ENCODE peak calls at places on chromosomes 11 and 22, in five cellular contexts. One of them, this sample, is unnamed.

GRCh38 chr22:33853200-33854097 is 66.8 kb downstream of the LARGE1 start:
- DNase-seq in GM12865: peak; percentile 88
- DNase-seq in heart left ventricle: no peak
- DNase-seq in HL-60: peak; percentile 31
- DNase-seq in endodermal cell: no peak
- DNase-seq in this sample: no peak

GRCh38 chr11:2920343-2920742 is 8.9 kb downstream of the PHLDA2 start:
- DNase-seq in GM12865: no peak
- DNase-seq in heart left ventricle: no peak
- DNase-seq in HL-60: no peak
- DNase-seq in endodermal cell: no peak
- DNase-seq in this sample: no peak

GRCh38 chr11:34774604-34775003 is 141.6 kb downstream of the APIP start:
- DNase-seq in GM12865: no peak
- DNase-seq in heart left ventricle: no peak
- DNase-seq in HL-60: no peak
- DNase-seq in endodermal cell: no peak
- DNase-seq in this sample: no peak

GRCh38 chr11:120239713-120240640 is at the start of gene POU2F3:
- DNase-seq in GM12865: no peak
- DNase-seq in heart left ventricle: no peak
- DNase-seq in HL-60: no peak
- DNase-seq in endodermal cell: peak; percentile 84
- DNase-seq in this sample: no peak

GRCh38 chr22:44465563-44465962 is 32.5 kb downstream of the RTL6 start:
- DNase-seq in GM12865: no peak
- DNase-seq in heart left ventricle: no peak
- DNase-seq in HL-60: no peak
- DNase-seq in endodermal cell: no peak
- DNase-seq in this sample: no peak

GRCh38 chr11:15770798-15771414 is 585.4 kb downstream of the SOX6 start:
- DNase-seq in GM12865: peak; percentile 40
- DNase-seq in heart left ventricle: no peak
- DNase-seq in HL-60: peak; percentile 32
- DNase-seq in endodermal cell: peak; percentile 92
- DNase-seq in this sample: no peak

GRCh38 chr22:38973289-38974169 is 8.6 kb upstream of the APOBEC3B start:
- DNase-seq in GM12865: peak; percentile 71
- DNase-seq in heart left ventricle: no peak
- DNase-seq in HL-60: peak; percentile 21
- DNase-seq in endodermal cell: peak; percentile 90
- DNase-seq in this sample: no peak

GRCh38 chr11:11401960-11402359 is 48.9 kb upstream of the CSNK2A3 start:
- DNase-seq in GM12865: no peak
- DNase-seq in heart left ventricle: no peak
- DNase-seq in HL-60: no peak
- DNase-seq in endodermal cell: no peak
- DNase-seq in this sample: no peak

GRCh38 chr22:44085743-44086741 is 61.9 kb downstream of the PARVB start:
- DNase-seq in GM12865: peak; percentile 80
- DNase-seq in heart left ventricle: peak; percentile 81
- DNase-seq in HL-60: peak; percentile 60
- DNase-seq in endodermal cell: peak; percentile 71
- DNase-seq in this sample: no peak

GRCh38 chr11:128624269-128625170 is 37.2 kb upstream of the ETS1 start:
- DNase-seq in GM12865: peak; percentile 86
- DNase-seq in heart left ventricle: no peak
- DNase-seq in HL-60: peak; percentile 72
- DNase-seq in endodermal cell: peak; percentile 63
- DNase-seq in this sample: no peak

GRCh38 chr11:87359401-87359800 is 321.7 kb downstream of the TMEM135 start:
- DNase-seq in GM12865: peak; percentile 26
- DNase-seq in heart left ventricle: no peak
- DNase-seq in HL-60: no peak
- DNase-seq in endodermal cell: no peak
- DNase-seq in this sample: no peak

GRCh38 chr22:26565181-26565580 is 24.8 kb downstream of the TPST2 start:
- DNase-seq in GM12865: no peak
- DNase-seq in heart left ventricle: no peak
- DNase-seq in HL-60: no peak
- DNase-seq in endodermal cell: peak; percentile 68
- DNase-seq in this sample: no peak

GRCh38 chr11:26286472-26287066 is 45.4 kb upstream of the ANO3 start:
- DNase-seq in GM12865: peak; percentile 11
- DNase-seq in heart left ventricle: no peak
- DNase-seq in HL-60: no peak
- DNase-seq in endodermal cell: peak; percentile 71
- DNase-seq in this sample: no peak
- TF ChIP-seq CTCF in GM12865: no peak
- TF ChIP-seq CTCF in heart left ventricle: no peak
- TF ChIP-seq CTCF in HL-60: peak; percentile 10
- TF ChIP-seq CTCF in endodermal cell: peak; percentile 76
- TF ChIP-seq CTCF in this sample: no peak

GRCh38 chr11:47269829-47270305 is at the start of gene MADD:
- DNase-seq in GM12865: peak; percentile 96
- DNase-seq in heart left ventricle: peak; percentile 95
- DNase-seq in HL-60: peak; percentile 87
- DNase-seq in endodermal cell: peak; percentile 88
- DNase-seq in this sample: peak; percentile 82
- TF ChIP-seq CTCF in GM12865: no peak
- TF ChIP-seq CTCF in heart left ventricle: no peak
- TF ChIP-seq CTCF in HL-60: no peak
- TF ChIP-seq CTCF in endodermal cell: no peak
- TF ChIP-seq CTCF in this sample: no peak

GRCh38 chr11:130979386-130979972 is 63.2 kb upstream of the SNX19 start:
- DNase-seq in GM12865: peak; percentile 19
- DNase-seq in heart left ventricle: no peak
- DNase-seq in HL-60: no peak
- DNase-seq in endodermal cell: no peak
- DNase-seq in this sample: no peak
- TF ChIP-seq CTCF in GM12865: peak; percentile 20
- TF ChIP-seq CTCF in heart left ventricle: peak; percentile 29
- TF ChIP-seq CTCF in HL-60: no peak
- TF ChIP-seq CTCF in endodermal cell: peak; percentile 81
- TF ChIP-seq CTCF in this sample: no peak

GRCh38 chr11:116512841-116513240 is 259.9 kb downstream of the BUD13 start:
- DNase-seq in GM12865: no peak
- DNase-seq in heart left ventricle: no peak
- DNase-seq in HL-60: no peak
- DNase-seq in endodermal cell: peak; percentile 19
- DNase-seq in this sample: no peak

GRCh38 chr11:116515666-116516184 is 257.1 kb downstream of the BUD13 start:
- DNase-seq in GM12865: no peak
- DNase-seq in heart left ventricle: no peak
- DNase-seq in HL-60: no peak
- DNase-seq in endodermal cell: peak; percentile 45
- DNase-seq in this sample: no peak

GRCh38 chr11:116511684-116512083 is 261.1 kb downstream of the BUD13 start:
- DNase-seq in GM12865: no peak
- DNase-seq in heart left ventricle: no peak
- DNase-seq in HL-60: no peak
- DNase-seq in endodermal cell: peak; percentile 32
- DNase-seq in this sample: no peak

GRCh38 chr11:116513278-116513823 is 259.4 kb downstream of the BUD13 start:
- DNase-seq in GM12865: no peak
- DNase-seq in heart left ventricle: no peak
- DNase-seq in HL-60: no peak
- DNase-seq in endodermal cell: no peak
- DNase-seq in this sample: no peak

GRCh38 chr11:116513894-116514293 is 258.9 kb downstream of the BUD13 start:
- DNase-seq in GM12865: peak; percentile 66
- DNase-seq in heart left ventricle: no peak
- DNase-seq in HL-60: peak; percentile 33
- DNase-seq in endodermal cell: peak; percentile 93
- DNase-seq in this sample: no peak
- TF ChIP-seq CTCF in GM12865: peak; percentile 52
- TF ChIP-seq CTCF in heart left ventricle: no peak
- TF ChIP-seq CTCF in HL-60: no peak
- TF ChIP-seq CTCF in endodermal cell: peak; percentile 85
- TF ChIP-seq CTCF in this sample: peak; percentile 14

GRCh38 chr11:70085815-70086769 is 8.0 kb downstream of the ANO1 start:
- DNase-seq in GM12865: no peak
- DNase-seq in heart left ventricle: no peak
- DNase-seq in HL-60: no peak
- DNase-seq in endodermal cell: no peak
- DNase-seq in this sample: no peak

GRCh38 chr11:70080763-70081162 is 2.6 kb downstream of the ANO1 start:
- DNase-seq in GM12865: no peak
- DNase-seq in heart left ventricle: peak; percentile 45
- DNase-seq in HL-60: no peak
- DNase-seq in endodermal cell: no peak
- DNase-seq in this sample: no peak

GRCh38 chr11:70082829-70083228 is 4.7 kb downstream of the ANO1 start:
- DNase-seq in GM12865: no peak
- DNase-seq in heart left ventricle: peak; percentile 10
- DNase-seq in HL-60: no peak
- DNase-seq in endodermal cell: peak; percentile 70
- DNase-seq in this sample: no peak

GRCh38 chr11:70087446-70088167 is 9.5 kb downstream of the ANO1 start:
- DNase-seq in GM12865: no peak
- DNase-seq in heart left ventricle: no peak
- DNase-seq in HL-60: no peak
- DNase-seq in endodermal cell: peak; percentile 77
- DNase-seq in this sample: no peak

GRCh38 chr11:70084046-70084984 is 6.2 kb downstream of the ANO1 start:
- DNase-seq in GM12865: no peak
- DNase-seq in heart left ventricle: peak; percentile 61
- DNase-seq in HL-60: no peak
- DNase-seq in endodermal cell: no peak
- DNase-seq in this sample: no peak
- TF ChIP-seq CTCF in GM12865: no peak
- TF ChIP-seq CTCF in heart left ventricle: no peak
- TF ChIP-seq CTCF in HL-60: no peak
- TF ChIP-seq CTCF in endodermal cell: no peak
- TF ChIP-seq CTCF in this sample: no peak

GRCh38 chr11:108221981-108222685 is at the start of gene NPAT:
- DNase-seq in GM12865: peak; percentile 53
- DNase-seq in heart left ventricle: no peak
- DNase-seq in HL-60: no peak
- DNase-seq in endodermal cell: no peak
- DNase-seq in this sample: no peak

GRCh38 chr11:108221401-108221800 is 1.0 kb downstream of the NPAT start:
- DNase-seq in GM12865: no peak
- DNase-seq in heart left ventricle: no peak
- DNase-seq in HL-60: no peak
- DNase-seq in endodermal cell: no peak
- DNase-seq in this sample: no peak

GRCh38 chr11:108218912-108219783 is 3.3 kb downstream of the NPAT start:
- DNase-seq in GM12865: no peak
- DNase-seq in heart left ventricle: no peak
- DNase-seq in HL-60: no peak
- DNase-seq in endodermal cell: peak; percentile 56
- DNase-seq in this sample: no peak

GRCh38 chr11:108222686-108223448 is at the start of gene ATM:
- DNase-seq in GM12865: peak; percentile 99
- DNase-seq in heart left ventricle: peak; percentile 100
- DNase-seq in HL-60: peak; percentile 99
- DNase-seq in endodermal cell: peak; percentile 99
- DNase-seq in this sample: peak; percentile 99

GRCh38 chr11:108220721-108221346 is 1.6 kb downstream of the NPAT start:
- DNase-seq in GM12865: peak; percentile 45
- DNase-seq in heart left ventricle: no peak
- DNase-seq in HL-60: no peak
- DNase-seq in endodermal cell: no peak
- DNase-seq in this sample: no peak
- TF ChIP-seq CTCF in GM12865: peak; percentile 4
- TF ChIP-seq CTCF in heart left ventricle: no peak
- TF ChIP-seq CTCF in HL-60: no peak
- TF ChIP-seq CTCF in endodermal cell: no peak
- TF ChIP-seq CTCF in this sample: no peak

DNA sequence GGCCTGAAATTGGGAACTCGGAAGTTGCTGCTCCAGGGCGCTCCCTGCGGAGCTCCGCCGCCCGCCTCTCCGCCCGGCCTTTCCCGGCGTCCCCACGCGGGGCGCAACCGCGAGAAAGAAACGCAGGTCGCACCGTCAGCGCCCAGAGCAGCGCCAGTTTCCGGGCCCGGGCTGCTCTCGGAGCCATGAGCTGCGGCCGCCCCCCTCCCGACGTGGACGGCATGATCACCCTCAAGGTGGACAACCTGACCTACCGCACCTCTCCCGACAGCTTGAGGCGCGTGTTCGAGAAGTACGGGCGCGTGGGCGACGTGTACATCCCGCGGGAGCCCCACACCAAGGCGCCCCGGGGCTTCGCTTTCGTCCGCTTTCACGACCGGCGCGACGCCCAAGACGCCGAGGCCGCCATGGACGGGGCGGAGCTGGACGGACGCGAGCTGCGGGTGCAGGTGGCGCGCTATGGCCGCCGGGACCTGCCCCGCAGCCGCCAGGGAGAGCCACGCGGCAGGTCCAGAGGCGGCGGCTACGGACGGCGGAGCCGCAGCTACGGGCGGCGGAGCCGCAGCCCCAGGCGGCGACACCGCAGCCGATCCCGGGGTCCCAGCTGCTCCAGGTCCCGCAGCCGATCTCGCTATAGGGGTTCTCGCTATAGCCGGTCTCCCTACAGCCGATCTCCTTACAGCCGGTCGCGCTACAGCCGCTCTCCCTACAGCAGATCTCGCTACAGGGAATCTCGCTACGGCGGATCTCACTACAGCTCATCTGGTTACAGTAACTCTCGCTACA is 516 bp downstream of the SRSF8 start:
- DNase-seq in GM12865: peak; percentile 81
- DNase-seq in heart left ventricle: peak; percentile 93
- DNase-seq in HL-60: peak; percentile 79
- DNase-seq in endodermal cell: peak; percentile 90
- DNase-seq in this sample: peak; percentile 54
- TF ChIP-seq CTCF in GM12865: peak; percentile 49
- TF ChIP-seq CTCF in heart left ventricle: peak; percentile 47
- TF ChIP-seq CTCF in HL-60: no peak
- TF ChIP-seq CTCF in endodermal cell: peak; percentile 63
- TF ChIP-seq CTCF in this sample: peak; percentile 57